ENCODE peak calls at places on chromosomes 3 and 15, in seven cellular contexts. One of them, this sample, is unnamed.

GRCh38 chr3:86695752-86696151 is 295.2 kb downstream of the VGLL3 start:
- DNase-seq in HCT116: no peak
- DNase-seq in PC-3: no peak
- DNase-seq in OCI-LY7: no peak
- DNase-seq in GM23248: no peak
- DNase-seq in GM23338: peak; percentile 40
- DNase-seq in SK-N-SH: no peak
- DNase-seq in this sample: no peak

GRCh38 chr3:129040039-129040336 is 20.6 kb upstream of the GP9 start:
- DNase-seq in HCT116: no peak
- DNase-seq in PC-3: no peak
- DNase-seq in OCI-LY7: no peak
- DNase-seq in GM23248: no peak
- DNase-seq in GM23338: no peak
- DNase-seq in SK-N-SH: no peak
- DNase-seq in this sample: no peak

GRCh38 chr15:67835349-67836133 is 4.3 kb downstream of the RNU6-1 start:
- DNase-seq in HCT116: no peak
- DNase-seq in PC-3: no peak
- DNase-seq in OCI-LY7: no peak
- DNase-seq in GM23248: no peak
- DNase-seq in GM23338: peak; percentile 78
- DNase-seq in SK-N-SH: no peak
- DNase-seq in this sample: no peak

GRCh38 chr3:138938056-138938876 is 8.7 kb downstream of the FOXL2 start:
- DNase-seq in HCT116: no peak
- DNase-seq in PC-3: no peak
- DNase-seq in OCI-LY7: no peak
- DNase-seq in GM23248: no peak
- DNase-seq in GM23338: peak; percentile 73
- DNase-seq in SK-N-SH: no peak
- DNase-seq in this sample: no peak

GRCh38 chr15:63909819-63910437 is 76.2 kb upstream of the HERC1 start:
- DNase-seq in HCT116: no peak
- DNase-seq in PC-3: no peak
- DNase-seq in OCI-LY7: no peak
- DNase-seq in GM23248: peak; percentile 80
- DNase-seq in GM23338: no peak
- DNase-seq in SK-N-SH: peak; percentile 64
- DNase-seq in this sample: peak; percentile 78

GRCh38 chr3:144502398-144502797 is 530.8 kb downstream of the DIPK2A start:
- DNase-seq in HCT116: no peak
- DNase-seq in PC-3: no peak
- DNase-seq in OCI-LY7: no peak
- DNase-seq in GM23248: no peak
- DNase-seq in GM23338: peak; percentile 14
- DNase-seq in SK-N-SH: no peak
- DNase-seq in this sample: no peak

GRCh38 chr15:81194723-81195122 is 2.0 kb upstream of the IL16 start:
- DNase-seq in HCT116: no peak
- DNase-seq in PC-3: no peak
- DNase-seq in OCI-LY7: peak; percentile 2
- DNase-seq in GM23248: no peak
- DNase-seq in GM23338: no peak
- DNase-seq in SK-N-SH: no peak
- DNase-seq in this sample: no peak

GRCh38 chr3:58608648-58609047 is 31.5 kb upstream of the FAM107A start:
- DNase-seq in HCT116: no peak
- DNase-seq in PC-3: peak; percentile 96
- DNase-seq in OCI-LY7: no peak
- DNase-seq in GM23248: no peak
- DNase-seq in GM23338: no peak
- DNase-seq in SK-N-SH: no peak
- DNase-seq in this sample: no peak

GRCh38 chr3:46087871-46088270 is 60.6 kb upstream of the XCR1 start:
- DNase-seq in HCT116: no peak
- DNase-seq in PC-3: peak; percentile 68
- DNase-seq in OCI-LY7: peak; percentile 23
- DNase-seq in GM23248: peak; percentile 23
- DNase-seq in GM23338: peak; percentile 11
- DNase-seq in SK-N-SH: no peak
- DNase-seq in this sample: peak; percentile 31

GRCh38 chr15:68995754-68996141 is 18.7 kb upstream of the NOX5 start:
- DNase-seq in HCT116: no peak
- DNase-seq in PC-3: no peak
- DNase-seq in OCI-LY7: no peak
- DNase-seq in GM23248: no peak
- DNase-seq in GM23338: no peak
- DNase-seq in SK-N-SH: no peak
- DNase-seq in this sample: no peak

GRCh38 chr3:158845748-158846350 is 44.0 kb downstream of the MFSD1 start:
- DNase-seq in HCT116: peak; percentile 27
- DNase-seq in PC-3: peak; percentile 62
- DNase-seq in OCI-LY7: peak; percentile 61
- DNase-seq in GM23248: peak; percentile 41
- DNase-seq in GM23338: peak; percentile 71
- DNase-seq in SK-N-SH: peak; percentile 68
- DNase-seq in this sample: peak; percentile 62

DNA sequence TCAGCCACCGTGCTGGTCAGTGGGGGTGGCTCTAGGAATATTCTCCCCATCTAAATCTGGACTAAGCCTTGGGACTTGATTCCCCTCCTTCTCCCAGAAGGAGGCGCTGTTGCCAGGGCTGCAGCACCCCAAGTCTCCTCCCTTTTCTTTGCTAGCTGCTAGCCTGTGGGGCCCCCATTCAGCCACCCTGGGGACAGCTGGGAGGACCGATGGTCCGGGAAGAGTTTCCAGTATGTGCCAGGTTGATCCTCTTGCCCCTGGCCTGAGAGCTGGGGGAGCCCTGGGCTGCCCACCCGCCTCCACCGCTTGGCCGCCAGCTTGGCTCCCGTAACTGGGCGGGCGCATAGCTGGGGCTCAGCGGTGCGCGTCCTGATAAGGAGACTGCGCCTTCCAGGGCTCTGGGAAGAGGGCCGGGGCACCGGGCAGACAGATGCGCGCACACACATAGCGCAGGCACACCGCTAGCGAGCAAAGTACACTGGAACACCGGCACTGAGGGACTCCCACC is 4.2 kb downstream of the SMAD6 start:
- DNase-seq in HCT116: no peak
- DNase-seq in PC-3: no peak
- DNase-seq in OCI-LY7: no peak
- DNase-seq in GM23248: peak; percentile 59
- DNase-seq in GM23338: no peak
- DNase-seq in SK-N-SH: peak; percentile 74
- DNase-seq in this sample: peak; percentile 65
- TF ChIP-seq EZH2phosphoT487 in HCT116: no peak
- TF ChIP-seq EZH2phosphoT487 in PC-3: no peak
- TF ChIP-seq EZH2phosphoT487 in OCI-LY7: no peak
- TF ChIP-seq EZH2phosphoT487 in GM23248: no peak
- TF ChIP-seq EZH2phosphoT487 in GM23338: no peak
- TF ChIP-seq EZH2phosphoT487 in SK-N-SH: no peak
- TF ChIP-seq EZH2phosphoT487 in this sample: no peak

GRCh38 chr3:187848396-187848795 is 103.1 kb upstream of the BCL6 start:
- DNase-seq in HCT116: no peak
- DNase-seq in PC-3: no peak
- DNase-seq in OCI-LY7: no peak
- DNase-seq in GM23248: peak; percentile 34
- DNase-seq in GM23338: no peak
- DNase-seq in SK-N-SH: no peak
- DNase-seq in this sample: no peak

GRCh38 chr3:187845826-187846225 is 100.6 kb upstream of the BCL6 start:
- DNase-seq in HCT116: no peak
- DNase-seq in PC-3: no peak
- DNase-seq in OCI-LY7: no peak
- DNase-seq in GM23248: no peak
- DNase-seq in GM23338: no peak
- DNase-seq in SK-N-SH: no peak
- DNase-seq in this sample: no peak

GRCh38 chr3:187849255-187849654 is 104.0 kb upstream of the BCL6 start:
- DNase-seq in HCT116: no peak
- DNase-seq in PC-3: no peak
- DNase-seq in OCI-LY7: no peak
- DNase-seq in GM23248: no peak
- DNase-seq in GM23338: no peak
- DNase-seq in SK-N-SH: no peak
- DNase-seq in this sample: no peak

GRCh38 chr3:187852842-187853727 is 107.8 kb upstream of the BCL6 start:
- DNase-seq in HCT116: no peak
- DNase-seq in PC-3: no peak
- DNase-seq in OCI-LY7: no peak
- DNase-seq in GM23248: peak; percentile 21
- DNase-seq in GM23338: no peak
- DNase-seq in SK-N-SH: no peak
- DNase-seq in this sample: peak; percentile 32

DNA sequence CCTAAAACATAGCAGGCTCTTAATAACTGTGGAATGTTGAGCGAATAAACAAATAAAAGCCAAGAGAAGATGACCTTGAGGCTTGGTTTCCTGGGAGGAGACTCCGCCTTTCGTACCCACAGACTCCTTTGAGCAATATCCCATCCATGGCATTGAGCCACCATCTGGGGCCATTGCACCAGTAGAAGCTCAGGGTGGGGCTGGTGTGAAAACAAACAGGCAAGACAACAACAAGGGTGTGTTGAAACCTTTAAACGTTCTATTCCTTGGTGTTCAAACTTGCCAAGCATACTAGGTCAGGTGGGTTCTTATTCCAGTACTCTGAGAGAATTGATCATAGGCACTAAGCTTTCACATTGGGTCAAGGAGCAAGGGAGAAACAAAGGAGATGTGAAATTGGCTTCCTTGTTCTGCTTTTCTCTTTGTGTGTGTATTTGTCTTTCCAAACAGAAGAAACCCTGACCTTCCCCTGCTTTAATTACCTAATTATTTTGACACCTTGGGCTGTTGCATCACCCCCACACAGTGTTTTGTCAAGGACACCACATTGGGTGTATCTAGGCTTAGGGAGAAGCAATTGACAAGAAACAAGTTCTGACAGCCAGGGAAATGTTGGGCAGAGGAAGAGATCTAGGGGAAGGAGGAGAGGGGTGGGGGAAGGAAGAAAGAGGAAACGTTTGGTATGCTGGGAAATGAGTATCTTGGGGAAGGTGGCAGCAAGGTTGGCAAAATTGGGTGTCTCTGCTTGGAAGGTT is 105.2 kb upstream of the BCL6 start:
- DNase-seq in HCT116: no peak
- DNase-seq in PC-3: no peak
- DNase-seq in OCI-LY7: no peak
- DNase-seq in GM23248: no peak
- DNase-seq in GM23338: no peak
- DNase-seq in SK-N-SH: no peak
- DNase-seq in this sample: no peak
- TF ChIP-seq EZH2phosphoT487 in HCT116: no peak
- TF ChIP-seq EZH2phosphoT487 in PC-3: no peak
- TF ChIP-seq EZH2phosphoT487 in OCI-LY7: no peak
- TF ChIP-seq EZH2phosphoT487 in GM23248: no peak
- TF ChIP-seq EZH2phosphoT487 in GM23338: no peak
- TF ChIP-seq EZH2phosphoT487 in SK-N-SH: no peak
- TF ChIP-seq EZH2phosphoT487 in this sample: no peak

DNA sequence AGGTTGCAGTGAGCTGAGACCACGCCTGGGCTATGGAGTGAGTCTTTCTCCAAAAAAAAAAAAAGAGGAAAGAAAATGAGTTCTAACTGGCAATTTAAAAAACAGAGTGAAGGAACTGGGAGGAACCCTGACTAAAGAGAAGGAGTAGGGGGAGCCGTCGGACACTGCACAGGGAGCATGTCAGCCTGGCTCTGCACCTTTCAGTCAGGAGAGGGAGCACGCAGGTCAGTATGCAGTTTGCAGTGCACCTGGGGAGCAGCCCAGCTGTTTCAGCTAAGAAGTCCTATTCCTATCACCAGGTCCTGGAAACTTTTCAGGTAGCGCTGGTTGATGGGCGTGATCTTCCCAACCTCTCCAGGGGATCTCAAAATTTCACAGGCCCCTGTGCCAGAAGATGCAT is 14.9 kb upstream of the ZXDC start:
- DNase-seq in HCT116: no peak
- DNase-seq in PC-3: no peak
- DNase-seq in OCI-LY7: peak; percentile 14
- DNase-seq in GM23248: no peak
- DNase-seq in GM23338: peak; percentile 58
- DNase-seq in SK-N-SH: no peak
- DNase-seq in this sample: peak; percentile 37
- TF ChIP-seq EZH2phosphoT487 in HCT116: no peak
- TF ChIP-seq EZH2phosphoT487 in PC-3: no peak
- TF ChIP-seq EZH2phosphoT487 in OCI-LY7: no peak
- TF ChIP-seq EZH2phosphoT487 in GM23248: no peak
- TF ChIP-seq EZH2phosphoT487 in GM23338: no peak
- TF ChIP-seq EZH2phosphoT487 in SK-N-SH: no peak
- TF ChIP-seq EZH2phosphoT487 in this sample: no peak

DNA sequence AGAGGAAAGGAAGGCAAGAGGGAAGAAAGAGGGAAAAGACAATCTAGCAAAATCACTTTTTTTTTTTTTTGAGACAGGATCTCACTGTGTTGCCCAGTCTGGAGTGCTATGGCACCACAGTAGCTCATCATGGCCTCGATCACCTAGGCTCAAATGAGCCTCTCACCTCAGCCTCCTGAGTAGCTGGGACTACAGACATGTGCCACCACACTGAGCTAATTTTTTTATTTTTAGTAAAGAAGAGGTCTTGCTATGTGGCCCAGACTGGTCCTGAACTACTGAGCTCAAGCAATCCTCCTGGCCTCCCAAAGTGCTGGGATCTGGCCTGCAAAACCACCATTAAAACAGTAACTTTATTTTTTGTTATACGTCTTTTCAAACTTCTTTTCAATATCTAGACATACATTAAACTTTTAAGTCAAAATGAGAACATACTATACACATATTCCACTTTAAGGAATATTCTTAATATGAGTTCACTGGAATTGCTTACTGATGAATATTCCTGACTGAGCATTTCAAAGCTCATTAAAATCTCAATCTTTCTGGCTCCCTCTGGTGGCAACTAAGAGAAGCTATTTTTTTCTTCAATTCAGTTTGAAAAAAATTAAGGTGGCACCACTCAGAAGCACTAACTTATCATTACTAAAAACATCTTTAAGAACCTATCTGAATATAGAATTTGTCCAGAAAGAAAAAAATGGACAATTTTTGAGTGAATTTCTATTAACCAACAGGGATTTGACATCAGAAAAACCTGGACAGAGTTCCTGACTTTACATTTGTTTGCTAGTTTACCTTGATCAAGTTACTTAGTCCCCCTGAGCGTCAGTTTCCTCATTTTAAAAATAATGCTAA is 40.9 kb downstream of the UACA start:
- DNase-seq in HCT116: peak; percentile 45
- DNase-seq in PC-3: peak; percentile 61
- DNase-seq in OCI-LY7: peak; percentile 45
- DNase-seq in GM23248: peak; percentile 76
- DNase-seq in GM23338: peak; percentile 62
- DNase-seq in SK-N-SH: peak; percentile 52
- DNase-seq in this sample: peak; percentile 71
- TF ChIP-seq EZH2phosphoT487 in HCT116: no peak
- TF ChIP-seq EZH2phosphoT487 in PC-3: no peak
- TF ChIP-seq EZH2phosphoT487 in OCI-LY7: no peak
- TF ChIP-seq EZH2phosphoT487 in GM23248: no peak
- TF ChIP-seq EZH2phosphoT487 in GM23338: no peak
- TF ChIP-seq EZH2phosphoT487 in SK-N-SH: no peak
- TF ChIP-seq EZH2phosphoT487 in this sample: no peak

GRCh38 chr15:90362936-90363212 is 10.8 kb downstream of the ZNF774 start:
- DNase-seq in HCT116: no peak
- DNase-seq in PC-3: peak; percentile 61
- DNase-seq in OCI-LY7: no peak
- DNase-seq in GM23248: peak; percentile 97
- DNase-seq in GM23338: no peak
- DNase-seq in SK-N-SH: no peak
- DNase-seq in this sample: peak; percentile 48
- TF ChIP-seq EZH2phosphoT487 in HCT116: no peak
- TF ChIP-seq EZH2phosphoT487 in PC-3: no peak
- TF ChIP-seq EZH2phosphoT487 in OCI-LY7: no peak
- TF ChIP-seq EZH2phosphoT487 in GM23248: no peak
- TF ChIP-seq EZH2phosphoT487 in GM23338: no peak
- TF ChIP-seq EZH2phosphoT487 in SK-N-SH: no peak
- TF ChIP-seq EZH2phosphoT487 in this sample: no peak

GRCh38 chr3:30658328-30659052 is 52.1 kb downstream of the TGFBR2 start:
- DNase-seq in HCT116: peak; percentile 13
- DNase-seq in PC-3: peak; percentile 83
- DNase-seq in OCI-LY7: peak; percentile 73
- DNase-seq in GM23248: peak; percentile 81
- DNase-seq in GM23338: no peak
- DNase-seq in SK-N-SH: no peak
- DNase-seq in this sample: no peak
- TF ChIP-seq EZH2phosphoT487 in HCT116: no peak
- TF ChIP-seq EZH2phosphoT487 in PC-3: no peak
- TF ChIP-seq EZH2phosphoT487 in OCI-LY7: no peak
- TF ChIP-seq EZH2phosphoT487 in GM23248: no peak
- TF ChIP-seq EZH2phosphoT487 in GM23338: no peak
- TF ChIP-seq EZH2phosphoT487 in SK-N-SH: no peak
- TF ChIP-seq EZH2phosphoT487 in this sample: no peak